ENCODE peak calls at places on chromosomes 4 and X, in ten cellular contexts. One of them, this sample, is unnamed.

GRCh38 chrX:138711399-138712347 is at the start of gene FGF13:
- DNase-seq in retinal pigment epithelial cell: no peak
- DNase-seq in lower leg skin: no peak
- DNase-seq in WERI-Rb-1: no peak
- DNase-seq in neural progenitor cell: peak
- DNase-seq in PC-3: peak
- DNase-seq in ascending aorta: no peak
- DNase-seq in spleen: peak
- DNase-seq in body of pancreas: peak
- DNase-seq in HCT116: no peak
- DNase-seq in this sample: no peak

GRCh38 chr4:8394125-8394524 is 46.4 kb downstream of the ACOX3 start:
- DNase-seq in retinal pigment epithelial cell: peak
- DNase-seq in lower leg skin: peak
- DNase-seq in WERI-Rb-1: peak
- DNase-seq in neural progenitor cell: peak
- DNase-seq in PC-3: no peak
- DNase-seq in ascending aorta: no peak
- DNase-seq in spleen: no peak
- DNase-seq in body of pancreas: peak
- DNase-seq in HCT116: no peak
- DNase-seq in this sample: peak

GRCh38 chr4:39278476-39278875 is 87.7 kb downstream of the RFC1 start:
- DNase-seq in retinal pigment epithelial cell: no peak
- DNase-seq in lower leg skin: no peak
- DNase-seq in WERI-Rb-1: no peak
- DNase-seq in neural progenitor cell: no peak
- DNase-seq in PC-3: no peak
- DNase-seq in ascending aorta: no peak
- DNase-seq in spleen: no peak
- DNase-seq in body of pancreas: no peak
- DNase-seq in HCT116: no peak
- DNase-seq in this sample: no peak

GRCh38 chr4:83128235-83128929 is 13.9 kb upstream of the PLAC8 start:
- DNase-seq in retinal pigment epithelial cell: no peak
- DNase-seq in lower leg skin: no peak
- DNase-seq in WERI-Rb-1: no peak
- DNase-seq in neural progenitor cell: no peak
- DNase-seq in PC-3: peak
- DNase-seq in ascending aorta: no peak
- DNase-seq in spleen: no peak
- DNase-seq in body of pancreas: no peak
- DNase-seq in HCT116: no peak
- DNase-seq in this sample: peak

GRCh38 chr4:188781655-188782054 is 642.4 kb downstream of the TRIML1 start:
- DNase-seq in retinal pigment epithelial cell: no peak
- DNase-seq in lower leg skin: no peak
- DNase-seq in WERI-Rb-1: peak
- DNase-seq in neural progenitor cell: peak
- DNase-seq in PC-3: peak
- DNase-seq in ascending aorta: no peak
- DNase-seq in spleen: no peak
- DNase-seq in body of pancreas: no peak
- DNase-seq in HCT116: peak
- DNase-seq in this sample: no peak

GRCh38 chr4:184432127-184432922 is 42.0 kb downstream of the IRF2 start:
- DNase-seq in retinal pigment epithelial cell: no peak
- DNase-seq in lower leg skin: no peak
- DNase-seq in WERI-Rb-1: no peak
- DNase-seq in neural progenitor cell: no peak
- DNase-seq in PC-3: no peak
- DNase-seq in ascending aorta: no peak
- DNase-seq in spleen: no peak
- DNase-seq in body of pancreas: peak
- DNase-seq in HCT116: no peak
- DNase-seq in this sample: no peak

GRCh38 chr4:8185280-8185679 is 13.8 kb upstream of the SH3TC1 start:
- DNase-seq in retinal pigment epithelial cell: no peak
- DNase-seq in lower leg skin: no peak
- DNase-seq in WERI-Rb-1: no peak
- DNase-seq in neural progenitor cell: no peak
- DNase-seq in PC-3: peak
- DNase-seq in ascending aorta: no peak
- DNase-seq in spleen: no peak
- DNase-seq in body of pancreas: no peak
- DNase-seq in HCT116: no peak
- DNase-seq in this sample: peak

GRCh38 chrX:16807976-16808542 is 21.8 kb downstream of the TXLNG start:
- DNase-seq in retinal pigment epithelial cell: no peak
- DNase-seq in lower leg skin: no peak
- DNase-seq in WERI-Rb-1: no peak
- DNase-seq in neural progenitor cell: no peak
- DNase-seq in PC-3: peak
- DNase-seq in ascending aorta: no peak
- DNase-seq in spleen: no peak
- DNase-seq in body of pancreas: peak
- DNase-seq in HCT116: no peak
- DNase-seq in this sample: peak

DNA sequence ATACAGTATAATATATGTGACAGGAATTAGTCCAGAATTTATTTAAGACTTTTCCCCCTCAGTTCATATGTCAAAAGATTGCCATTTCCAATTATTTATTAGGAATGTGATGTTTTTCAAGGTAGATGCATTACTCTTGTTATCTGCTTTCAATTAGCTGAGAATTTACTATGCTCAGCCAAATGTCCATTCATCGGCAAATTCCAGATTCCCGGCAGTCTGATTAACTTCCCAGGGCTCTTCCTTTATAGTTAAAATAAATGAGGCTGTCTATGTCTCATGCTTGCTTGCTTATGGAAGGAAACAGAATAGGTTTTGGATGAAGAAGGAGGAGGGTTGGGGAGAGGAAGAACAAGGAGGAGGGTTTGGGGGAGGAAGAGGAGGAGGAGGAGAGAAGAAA is 115.6 kb upstream of the NDP start:
- DNase-seq in retinal pigment epithelial cell: no peak
- DNase-seq in lower leg skin: no peak
- DNase-seq in WERI-Rb-1: no peak
- DNase-seq in neural progenitor cell: no peak
- DNase-seq in PC-3: no peak
- DNase-seq in ascending aorta: no peak
- DNase-seq in spleen: no peak
- DNase-seq in body of pancreas: no peak
- DNase-seq in HCT116: no peak
- DNase-seq in this sample: no peak
- H3K4me3 ChIP-seq in retinal pigment epithelial cell: no peak
- H3K4me3 ChIP-seq in lower leg skin: no peak
- H3K4me3 ChIP-seq in WERI-Rb-1: no peak
- H3K4me3 ChIP-seq in neural progenitor cell: no peak
- H3K4me3 ChIP-seq in PC-3: no peak
- H3K4me3 ChIP-seq in ascending aorta: no peak
- H3K4me3 ChIP-seq in spleen: no peak
- H3K4me3 ChIP-seq in body of pancreas: no peak
- H3K4me3 ChIP-seq in HCT116: no peak
- H3K4me3 ChIP-seq in this sample: no peak

GRCh38 chr4:76088719-76089118 is 14.2 kb downstream of the ART3 start:
- DNase-seq in retinal pigment epithelial cell: no peak
- DNase-seq in lower leg skin: no peak
- DNase-seq in WERI-Rb-1: no peak
- DNase-seq in neural progenitor cell: no peak
- DNase-seq in PC-3: no peak
- DNase-seq in ascending aorta: no peak
- DNase-seq in spleen: no peak
- DNase-seq in body of pancreas: no peak
- DNase-seq in HCT116: no peak
- DNase-seq in this sample: no peak

GRCh38 chr4:76083386-76083785 is 8.9 kb downstream of the ART3 start:
- DNase-seq in retinal pigment epithelial cell: no peak
- DNase-seq in lower leg skin: no peak
- DNase-seq in WERI-Rb-1: no peak
- DNase-seq in neural progenitor cell: no peak
- DNase-seq in PC-3: no peak
- DNase-seq in ascending aorta: no peak
- DNase-seq in spleen: no peak
- DNase-seq in body of pancreas: no peak
- DNase-seq in HCT116: no peak
- DNase-seq in this sample: no peak

GRCh38 chr4:76090241-76090691 is 15.8 kb downstream of the ART3 start:
- DNase-seq in retinal pigment epithelial cell: peak
- DNase-seq in lower leg skin: no peak
- DNase-seq in WERI-Rb-1: no peak
- DNase-seq in neural progenitor cell: no peak
- DNase-seq in PC-3: no peak
- DNase-seq in ascending aorta: no peak
- DNase-seq in spleen: no peak
- DNase-seq in body of pancreas: peak
- DNase-seq in HCT116: no peak
- DNase-seq in this sample: peak

GRCh38 chr4:76087007-76087769 is 12.7 kb downstream of the ART3 start:
- DNase-seq in retinal pigment epithelial cell: peak
- DNase-seq in lower leg skin: no peak
- DNase-seq in WERI-Rb-1: peak
- DNase-seq in neural progenitor cell: peak
- DNase-seq in PC-3: peak
- DNase-seq in ascending aorta: no peak
- DNase-seq in spleen: no peak
- DNase-seq in body of pancreas: peak
- DNase-seq in HCT116: peak
- DNase-seq in this sample: peak

GRCh38 chr4:76084542-76084941 is 10.0 kb downstream of the ART3 start:
- DNase-seq in retinal pigment epithelial cell: no peak
- DNase-seq in lower leg skin: no peak
- DNase-seq in WERI-Rb-1: no peak
- DNase-seq in neural progenitor cell: no peak
- DNase-seq in PC-3: no peak
- DNase-seq in ascending aorta: no peak
- DNase-seq in spleen: no peak
- DNase-seq in body of pancreas: no peak
- DNase-seq in HCT116: no peak
- DNase-seq in this sample: no peak
- TF ChIP-seq CTCF in retinal pigment epithelial cell: no peak
- TF ChIP-seq CTCF in lower leg skin: no peak
- TF ChIP-seq CTCF in WERI-Rb-1: no peak
- TF ChIP-seq CTCF in neural progenitor cell: no peak
- TF ChIP-seq CTCF in PC-3: no peak
- TF ChIP-seq CTCF in ascending aorta: no peak
- TF ChIP-seq CTCF in spleen: no peak
- TF ChIP-seq CTCF in body of pancreas: no peak
- TF ChIP-seq CTCF in HCT116: no peak
- TF ChIP-seq CTCF in this sample: no peak

DNA sequence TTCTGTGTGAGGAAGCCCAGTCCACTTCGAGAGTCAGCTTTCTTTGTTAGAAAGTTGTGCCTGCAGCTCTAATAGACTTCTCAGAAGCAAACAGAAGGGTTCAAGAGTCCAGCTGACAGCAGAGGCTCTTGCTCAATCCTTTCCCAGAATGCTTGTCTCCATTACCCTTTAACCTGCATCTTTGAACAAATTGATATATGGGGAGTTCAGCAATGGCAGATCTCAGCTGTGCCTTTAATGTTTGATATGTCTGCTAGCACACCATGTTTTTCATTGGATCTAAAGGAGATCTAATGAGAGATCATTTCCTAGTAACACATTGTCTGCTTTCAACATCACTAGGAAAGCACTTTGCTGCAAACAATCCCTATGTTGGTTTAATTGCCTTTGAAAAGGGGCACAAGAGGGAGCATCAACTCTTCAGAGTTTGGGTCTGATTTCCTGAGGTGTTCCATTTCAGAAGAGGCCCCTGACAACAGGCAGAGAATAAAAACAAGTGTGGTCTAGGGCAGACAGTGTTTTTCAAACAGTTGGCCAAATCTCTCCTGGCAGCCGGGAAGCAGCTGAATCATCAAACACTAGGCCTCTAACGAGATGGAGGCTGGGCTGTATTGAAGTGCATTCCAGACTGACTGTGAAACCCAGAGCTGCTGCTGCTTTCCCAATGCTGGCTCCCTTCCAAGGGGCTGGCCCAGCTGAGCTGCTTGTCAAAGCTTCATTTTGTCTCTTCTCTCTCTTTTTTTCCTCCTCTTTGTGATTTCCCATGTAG is 55.6 kb downstream of the LUZP4 start:
- DNase-seq in retinal pigment epithelial cell: peak
- DNase-seq in lower leg skin: peak
- DNase-seq in WERI-Rb-1: peak
- DNase-seq in neural progenitor cell: peak
- DNase-seq in PC-3: peak
- DNase-seq in ascending aorta: peak
- DNase-seq in spleen: no peak
- DNase-seq in body of pancreas: peak
- DNase-seq in HCT116: peak
- DNase-seq in this sample: peak
- H3K4me3 ChIP-seq in retinal pigment epithelial cell: no peak
- H3K4me3 ChIP-seq in lower leg skin: no peak
- H3K4me3 ChIP-seq in WERI-Rb-1: no peak
- H3K4me3 ChIP-seq in neural progenitor cell: no peak
- H3K4me3 ChIP-seq in PC-3: no peak
- H3K4me3 ChIP-seq in ascending aorta: no peak
- H3K4me3 ChIP-seq in spleen: no peak
- H3K4me3 ChIP-seq in body of pancreas: no peak
- H3K4me3 ChIP-seq in HCT116: no peak
- H3K4me3 ChIP-seq in this sample: no peak

DNA sequence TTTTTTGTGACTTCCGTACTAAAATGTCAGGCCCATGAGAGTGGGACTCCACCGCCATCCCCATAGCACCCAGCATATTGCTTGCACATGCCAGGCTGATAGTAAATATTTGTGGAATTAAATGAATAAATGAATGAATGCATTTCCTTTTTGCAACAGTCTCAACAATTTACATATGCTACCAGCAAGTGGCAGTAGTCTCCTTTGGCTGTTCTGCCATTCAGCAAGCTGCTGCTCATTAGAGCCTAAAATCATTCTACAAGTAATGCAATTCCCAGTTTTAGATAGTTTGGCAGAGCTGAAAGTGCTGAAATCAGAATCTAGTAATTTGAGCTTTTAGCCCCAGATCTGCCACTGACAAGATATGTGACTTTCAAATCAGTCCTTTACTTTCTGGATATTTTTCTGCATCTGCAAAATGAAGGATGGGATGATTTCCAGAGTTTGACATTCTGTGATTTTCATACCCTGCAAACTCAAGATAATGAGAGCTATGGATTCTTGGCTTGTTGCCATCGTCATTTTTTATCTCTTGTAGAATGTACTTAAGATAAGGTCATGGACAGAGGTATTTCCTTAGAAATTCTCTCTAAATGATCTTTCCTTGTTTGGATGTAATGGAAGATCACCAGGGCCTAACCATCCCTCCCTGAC is 35.7 kb upstream of the INTS6L start:
- DNase-seq in retinal pigment epithelial cell: no peak
- DNase-seq in lower leg skin: no peak
- DNase-seq in WERI-Rb-1: no peak
- DNase-seq in neural progenitor cell: peak
- DNase-seq in PC-3: peak
- DNase-seq in ascending aorta: no peak
- DNase-seq in spleen: no peak
- DNase-seq in body of pancreas: peak
- DNase-seq in HCT116: peak
- DNase-seq in this sample: peak
- TF ChIP-seq CTCF in retinal pigment epithelial cell: peak
- TF ChIP-seq CTCF in lower leg skin: no peak
- TF ChIP-seq CTCF in WERI-Rb-1: peak
- TF ChIP-seq CTCF in neural progenitor cell: peak
- TF ChIP-seq CTCF in PC-3: peak
- TF ChIP-seq CTCF in ascending aorta: peak
- TF ChIP-seq CTCF in spleen: peak
- TF ChIP-seq CTCF in body of pancreas: peak
- TF ChIP-seq CTCF in HCT116: peak
- TF ChIP-seq CTCF in this sample: peak